ENCODE peak calls at places on chromosomes 7 and 10, in seven cellular contexts. J, C, K, Z, W, X and V are unnamed samples.

GRCh38 chr10:35355971-35356724 is 19.8 kb downstream of the CCNY start:
- DNase-seq in J (no peak), C (no peak), K (no peak), Z (no peak), W (no peak), X (no peak), V (no peak)

GRCh38 chr10:126405239-126405785 is 17.0 kb upstream of the ADAM12 start:
- DNase-seq in J (peak), C (no peak), K (no peak), Z (no peak), W (peak), X (no peak), V (no peak)

GRCh38 chr7:158137516-158138328 is 449.9 kb downstream of the PTPRN2 start:
- DNase-seq in J (no peak), C (no peak), K (no peak), Z (no peak), W (no peak), X (no peak), V (no peak)

GRCh38 chr7:157483971-157484410 is 147.2 kb downstream of the DNAJB6 start:
- DNase-seq in J (no peak), C (no peak), K (no peak), Z (no peak), W (no peak), X (peak), V (no peak)

GRCh38 chr7:139828880-139829653 is at the start of gene TBXAS1:
- DNase-seq in J (no peak), C (no peak), K (peak), Z (no peak), W (no peak), X (no peak), V (peak)

GRCh38 chr10:75356484-75356883 is 45.1 kb downstream of the ZNF503 start:
- DNase-seq in J (no peak), C (no peak), K (peak), Z (no peak), W (no peak), X (no peak), V (no peak)

GRCh38 chr10:47031953-47032465 is 120.8 kb downstream of the PTPN20 start:
- DNase-seq in J (no peak), C (peak), K (no peak), Z (no peak), W (no peak), X (no peak), V (peak)

GRCh38 chr7:55240418-55241142 is 124.6 kb upstream of the LANCL2 start:
- DNase-seq in J (no peak), C (no peak), K (no peak), Z (no peak), W (no peak), X (no peak), V (no peak)

GRCh38 chr10:17669185-17669872 is 25.4 kb downstream of the STAM start:
- DNase-seq in J (no peak), C (no peak), K (no peak), Z (no peak), W (no peak), X (no peak), V (no peak)

GRCh38 chr7:38660427-38661099 is 29.4 kb upstream of the AMPH start:
- DNase-seq in J (peak), C (peak), K (peak), Z (peak), W (peak), X (no peak), V (peak)

GRCh38 chr10:84562592-84562991 is 234.2 kb downstream of the CCSER2 start:
- DNase-seq in J (no peak), C (no peak), K (no peak), Z (no peak), W (no peak), X (no peak), V (no peak)

GRCh38 chr10:89846276-89846630 is 144.9 kb downstream of the KIF20B start:
- DNase-seq in J (no peak), C (no peak), K (no peak), Z (no peak), W (no peak), X (no peak), V (no peak)

GRCh38 chr10:30724296-30724695 is 94.7 kb upstream of the LYZL2 start:
- DNase-seq in J (no peak), C (no peak), K (no peak), Z (no peak), W (no peak), X (no peak), V (no peak)

GRCh38 chr7:90749262-90749661 is 153.1 kb downstream of the CDK14 start:
- DNase-seq in J (no peak), C (no peak), K (no peak), Z (no peak), W (no peak), X (no peak), V (no peak)

GRCh38 chr10:44008270-44008916 is 359.7 kb upstream of the ZNF32 start:
- DNase-seq in J (peak), C (no peak), K (peak), Z (no peak), W (no peak), X (no peak), V (peak)

GRCh38 chr7:102148799-102149198 is 137.9 kb upstream of the SH2B2 start:
- DNase-seq in J (no peak), C (no peak), K (no peak), Z (no peak), W (no peak), X (no peak), V (no peak)

GRCh38 chr7:21028186-21028989 is 241.7 kb upstream of the SP8 start:
- DNase-seq in J (no peak), C (peak), K (peak), Z (peak), W (peak), X (no peak), V (no peak)

GRCh38 chr7:66047426-66047825 is 28.2 kb upstream of the ASL start:
- DNase-seq in J (no peak), C (no peak), K (no peak), Z (no peak), W (peak), X (no peak), V (peak)

GRCh38 chr7:5532520-5533335 is 109.1 kb upstream of the TNRC18 start:
- DNase-seq in J (peak), C (peak), K (peak), Z (no peak), W (no peak), X (peak), V (no peak)

GRCh38 chr10:24483701-24484100 is 240.0 kb downstream of the ARHGAP21 start:
- DNase-seq in J (peak), C (peak), K (peak), Z (peak), W (peak), X (no peak), V (peak)

GRCh38 chr7:27128776-27129728 is 1.5 kb downstream of the HOXA4 start:
- DNase-seq in J (no peak), C (no peak), K (no peak), Z (no peak), W (no peak), X (peak), V (no peak)

GRCh38 chr10:126972622-126973414 is 67.6 kb downstream of the DOCK1 start:
- DNase-seq in J (peak), C (no peak), K (peak), Z (no peak), W (peak), X (no peak), V (peak)

GRCh38 chr7:29146082-29146706 is at the start of gene CPVL:
- DNase-seq in J (peak), C (peak), K (peak), Z (peak), W (peak), X (peak), V (no peak)

GRCh38 chr10:102424916-102425315 is 4.3 kb downstream of the FBXL15 start:
- DNase-seq in J (no peak), C (no peak), K (no peak), Z (no peak), W (no peak), X (no peak), V (no peak)

GRCh38 chr7:128450409-128450808 is 5.3 kb upstream of the HILPDA start:
- DNase-seq in J (no peak), C (no peak), K (no peak), Z (no peak), W (no peak), X (no peak), V (no peak)

GRCh38 chr7:1693419-1693990 is 23.4 kb downstream of the ELFN1 start:
- DNase-seq in J (no peak), C (peak), K (no peak), Z (no peak), W (no peak), X (peak), V (no peak)

GRCh38 chr7:1691096-1691495 is 21.0 kb downstream of the ELFN1 start:
- DNase-seq in J (no peak), C (peak), K (no peak), Z (no peak), W (no peak), X (peak), V (no peak)

GRCh38 chr7:1692500-1693418 is 22.7 kb downstream of the ELFN1 start:
- DNase-seq in J (no peak), C (peak), K (no peak), Z (no peak), W (no peak), X (peak), V (no peak)

GRCh38 chr7:1690359-1690958 is 20.4 kb downstream of the ELFN1 start:
- DNase-seq in J (no peak), C (no peak), K (no peak), Z (no peak), W (no peak), X (no peak), V (no peak)

GRCh38 chr7:1691601-1692499 is 21.8 kb downstream of the ELFN1 start:
- DNase-seq in J (no peak), C (peak), K (no peak), Z (no peak), W (no peak), X (peak), V (no peak)
- H4K8ac ChIP-seq in J (no peak), C (no peak), K (no peak), Z (no peak), W (no peak), X (no peak), V (no peak)

DNA sequence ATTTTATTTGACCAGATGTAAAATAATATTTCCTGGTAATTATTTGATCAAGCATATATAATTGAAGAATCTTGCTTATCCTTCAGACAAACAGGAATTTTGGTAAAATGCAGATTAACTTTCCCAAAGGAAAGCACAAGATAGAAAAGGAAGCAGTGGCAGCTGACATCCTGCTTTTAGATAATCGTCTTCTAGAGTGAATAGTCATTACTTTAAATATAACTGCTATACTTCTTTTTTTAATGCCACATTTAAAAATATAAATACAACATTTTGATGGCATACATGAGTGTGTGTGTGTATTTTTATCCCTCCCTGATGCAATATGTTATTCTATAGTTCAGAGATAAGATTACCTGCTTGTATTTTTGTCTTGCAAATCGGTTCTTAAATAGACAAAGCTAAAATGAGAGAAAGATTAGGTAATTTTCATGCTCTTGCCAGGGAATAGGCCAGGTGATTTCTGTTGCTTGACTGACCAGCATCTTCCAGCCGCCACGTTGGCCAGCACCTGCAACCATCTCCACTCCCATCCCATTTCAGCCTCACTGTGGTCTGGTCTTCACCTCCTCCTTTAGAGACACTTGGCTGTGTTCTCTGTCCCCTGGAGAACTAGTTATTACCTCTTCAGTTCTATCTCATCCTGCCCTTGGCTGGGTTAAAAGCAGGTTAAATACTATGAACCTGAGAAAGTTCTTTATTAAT is 58.1 kb downstream of the MDFIC start:
- DNase-seq in J (no peak), C (no peak), K (no peak), Z (no peak), W (no peak), X (no peak), V (no peak)
- H4K8ac ChIP-seq in J (no peak), C (no peak), K (no peak), Z (no peak), W (no peak), X (peak), V (no peak)

GRCh38 chr7:13933536-13933935 is 55.9 kb downstream of the ETV1 start:
- DNase-seq in J (no peak), C (no peak), K (no peak), Z (no peak), W (no peak), X (no peak), V (no peak)
- H4K8ac ChIP-seq in J (no peak), C (no peak), K (no peak), Z (no peak), W (peak), X (no peak), V (peak)

GRCh38 chr7:110988348-110988747 is 102.6 kb upstream of the LRRN3 start:
- DNase-seq in J (no peak), C (no peak), K (no peak), Z (no peak), W (no peak), X (no peak), V (no peak)

GRCh38 chr7:110988890-110989501 is 101.9 kb upstream of the LRRN3 start:
- DNase-seq in J (no peak), C (no peak), K (no peak), Z (no peak), W (no peak), X (no peak), V (peak)

GRCh38 chr7:110987130-110987693 is 103.7 kb upstream of the LRRN3 start:
- DNase-seq in J (no peak), C (no peak), K (no peak), Z (no peak), W (no peak), X (no peak), V (no peak)

DNA sequence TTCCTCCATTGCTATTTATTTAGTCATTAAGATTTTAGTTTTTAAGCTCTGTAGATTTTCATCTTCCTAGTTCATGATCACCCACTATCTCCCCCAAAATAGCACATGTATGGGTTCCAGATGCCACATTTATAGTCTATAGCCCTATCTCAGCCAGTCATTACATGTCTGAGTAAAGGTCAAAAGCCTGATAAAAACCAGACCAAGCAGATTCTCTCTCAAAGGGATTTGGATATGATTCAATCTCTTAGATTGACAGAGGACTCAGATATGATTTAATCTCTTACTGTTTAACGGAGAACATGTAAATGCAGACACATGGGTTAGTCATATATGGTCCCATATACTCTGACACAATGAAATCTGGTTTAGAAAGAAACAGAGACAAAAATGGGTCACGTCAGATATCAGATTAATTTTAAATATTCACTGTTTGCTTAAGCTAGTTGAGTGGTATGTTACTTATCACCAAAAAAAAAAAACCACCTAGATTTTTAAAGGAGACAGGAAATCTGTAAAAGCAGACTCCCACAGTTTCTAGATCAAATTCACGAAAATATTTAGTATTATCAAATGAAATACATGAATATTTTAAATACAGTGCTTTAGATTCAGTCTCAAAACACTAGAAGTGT is 107.0 kb upstream of the LRRN3 start:
- DNase-seq in J (no peak), C (no peak), K (no peak), Z (no peak), W (no peak), X (no peak), V (no peak)
- H4K8ac ChIP-seq in J (no peak), C (no peak), K (no peak), Z (no peak), W (no peak), X (no peak), V (no peak)